ENCODE peak calls at places on chromosomes 5 and 9, in four cellular contexts. O is A673, K is iPS DF 6.9, U is pancreas. J is an unnamed sample.

GRCh38 chr5:158769702-158770101 is 330.0 kb downstream of the EBF1 start:
- DNase-seq in U (no peak), K (no peak), O (no peak), J (no peak)

GRCh38 chr9:130561056-130561455 is 18.3 kb upstream of the FUBP3 start:
- DNase-seq in U (no peak), O (no peak), K (no peak), J (no peak)

GRCh38 chr5:178941361-178941760 is 363 bp downstream of the ZNF454 start:
- DNase-seq in O (no peak), K (no peak), U (peak), J (peak)

GRCh38 chr9:126652140-126652558 is 38.4 kb downstream of the LMX1B start:
- DNase-seq in U (peak), O (no peak), K (no peak), J (no peak)

GRCh38 chr5:119363936-119364335 is 8.1 kb downstream of the TNFAIP8 start:
- DNase-seq in U (no peak), K (no peak), O (no peak), J (no peak)

GRCh38 chr5:10635257-10635860 is 71.5 kb downstream of the ANKRD33B start:
- DNase-seq in K (no peak), U (no peak), O (no peak), J (no peak)

GRCh38 chr9:75626860-75627259 is 263.6 kb upstream of the PCSK5 start:
- DNase-seq in U (no peak), K (no peak), O (no peak), J (no peak)

GRCh38 chr5:6642655-6643054 is 9.4 kb downstream of the SRD5A1 start:
- DNase-seq in O (no peak), K (no peak), U (no peak), J (no peak)

GRCh38 chr9:69151506-69151905 is 22.6 kb upstream of the TJP2 start:
- DNase-seq in K (no peak), O (no peak), U (no peak), J (no peak)

GRCh38 chr5:78773655-78774054 is 125.1 kb upstream of the LHFPL2 start:
- DNase-seq in K (no peak), O (no peak), U (no peak), J (no peak)

GRCh38 chr9:126363847-126364671 is 37.4 kb downstream of the MVB12B start:
- DNase-seq in U (no peak), K (no peak), O (no peak), J (no peak)

GRCh38 chr9:91946196-91946595 is 3.8 kb downstream of the ROR2 start:
- DNase-seq in U (no peak), O (no peak), K (no peak), J (no peak)

GRCh38 chr5:150399158-150400019 is 13.3 kb downstream of the CD74 start:
- DNase-seq in O (no peak), K (no peak), U (no peak), J (no peak)

GRCh38 chr5:77630246-77631165 is 8.0 kb downstream of the OTP start:
- DNase-seq in U (peak), K (no peak), O (peak), J (no peak)

GRCh38 chr9:131289301-131290038 is at the start of gene PLPP7:
- DNase-seq in O (no peak), K (no peak), U (peak), J (peak)

GRCh38 chr9:4973902-4974301 is 11.2 kb upstream of the JAK2 start:
- DNase-seq in K (no peak), O (no peak), U (no peak), J (no peak)

GRCh38 chr5:65290677-65291076 is 191.0 kb downstream of the ADAMTS6 start:
- DNase-seq in U (no peak), O (no peak), K (no peak), J (no peak)

GRCh38 chr5:181156758-181157157 is 9.4 kb downstream of the OR2V2 start:
- DNase-seq in U (no peak), K (no peak), O (no peak), J (no peak)

GRCh38 chr5:181160144-181160754 is 12.9 kb downstream of the OR2V2 start:
- DNase-seq in K (no peak), U (no peak), O (peak), J (peak)

GRCh38 chr5:181158869-181159268 is 11.5 kb downstream of the OR2V2 start:
- DNase-seq in O (no peak), K (no peak), U (no peak), J (no peak)

GRCh38 chr5:181161534-181162175 is 14.3 kb downstream of the OR2V2 start:
- DNase-seq in U (no peak), O (no peak), K (no peak), J (no peak)

DNA sequence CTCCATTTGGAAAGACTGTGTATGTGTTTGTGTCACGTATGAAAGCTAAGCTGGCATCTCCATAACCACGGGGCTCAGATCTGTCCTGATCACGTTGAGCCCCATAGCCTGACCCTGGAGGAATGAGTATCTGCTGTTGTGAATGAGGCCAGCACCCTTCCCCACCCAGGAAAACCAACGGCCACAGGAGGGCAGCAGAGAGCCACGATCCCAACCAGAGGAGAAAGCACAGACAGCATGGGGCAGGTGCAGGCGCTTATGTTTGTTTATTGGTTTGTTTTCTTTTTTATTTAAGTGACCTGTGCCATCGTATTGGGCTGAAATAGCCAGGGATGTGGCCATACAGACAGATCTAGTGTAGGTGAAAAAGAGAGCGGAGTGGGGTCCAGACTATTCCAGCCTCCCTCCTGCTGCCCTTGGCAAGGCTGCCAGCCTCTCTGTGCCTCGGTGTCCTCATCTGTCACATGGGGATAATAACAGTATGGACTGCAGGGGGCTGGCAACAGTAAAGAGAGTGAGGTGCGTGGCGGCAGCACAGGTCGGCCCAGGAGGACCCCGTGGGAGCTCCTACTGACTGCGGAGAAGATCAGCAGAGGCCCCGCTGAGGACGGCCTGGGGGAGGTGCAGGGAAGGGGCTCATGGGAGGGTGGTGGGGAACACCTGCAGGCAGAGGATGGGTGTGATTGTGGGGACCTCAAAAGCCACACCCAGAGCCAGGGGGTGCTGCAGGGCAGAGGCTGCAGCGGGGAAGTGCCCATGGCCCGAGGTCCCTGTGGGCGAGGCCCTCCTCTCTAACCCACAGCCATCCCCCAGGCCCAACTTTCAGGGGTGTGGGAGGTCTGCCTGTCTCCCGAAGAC is 12.1 kb downstream of the OR2V2 start:
- DNase-seq in U (peak), K (no peak), O (peak), J (peak)
- H3K27ac ChIP-seq in U (no peak), K (no peak), O (peak), J (peak)

GRCh38 chr9:133932633-133933032 is 59.5 kb downstream of the VAV2 start:
- DNase-seq in K (no peak), U (no peak), O (no peak), J (no peak)
- H3K27ac ChIP-seq in K (no peak), U (no peak), O (no peak), J (no peak)

GRCh38 chr9:128728298-128728697 is 4.4 kb upstream of the ZDHHC12 start:
- DNase-seq in K (no peak), U (no peak), O (no peak), J (no peak)
- H3K27ac ChIP-seq in K (no peak), U (no peak), O (no peak), J (no peak)

DNA sequence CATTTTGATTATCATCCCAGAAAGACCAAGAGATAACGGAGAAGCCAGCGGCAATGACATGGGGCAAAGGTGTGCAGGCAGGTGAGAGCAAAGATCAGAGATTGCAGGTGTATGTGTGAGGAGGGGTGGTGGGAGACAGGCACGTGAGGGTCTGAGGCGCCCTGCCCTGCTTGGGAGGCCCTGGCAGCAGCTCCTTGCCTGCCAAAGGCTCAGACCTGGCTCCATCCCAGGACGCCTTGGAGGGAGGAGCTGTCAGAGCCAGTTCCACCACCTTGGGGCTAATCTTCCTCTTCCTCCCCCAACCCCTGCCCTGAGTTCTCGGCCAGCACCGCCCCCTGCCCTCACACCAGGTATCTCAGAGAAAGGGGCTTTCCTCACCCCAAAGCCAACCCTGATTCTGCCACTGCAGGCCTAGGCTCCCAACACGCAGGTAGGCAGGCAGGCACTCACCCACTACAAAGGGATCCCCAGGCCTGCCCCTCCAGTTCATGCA is 2.0 kb downstream of the AQP3 start:
- DNase-seq in K (no peak), U (peak), O (no peak), J (no peak)
- H3K27ac ChIP-seq in K (no peak), U (no peak), O (no peak), J (no peak)

GRCh38 chr5:60846298-60846697 is 2.2 kb upstream of the ELOVL7 start:
- DNase-seq in K (no peak), O (no peak), U (no peak), J (no peak)

GRCh38 chr5:60841361-60841760 is 2.7 kb downstream of the ELOVL7 start:
- DNase-seq in U (no peak), O (no peak), K (no peak), J (no peak)

GRCh38 chr5:60843693-60844428 is at the start of gene ELOVL7:
- DNase-seq in O (peak), K (no peak), U (peak), J (peak)

GRCh38 chr5:60842859-60843692 is 993 bp downstream of the ELOVL7 start:
- DNase-seq in U (peak), O (no peak), K (no peak), J (peak)

DNA sequence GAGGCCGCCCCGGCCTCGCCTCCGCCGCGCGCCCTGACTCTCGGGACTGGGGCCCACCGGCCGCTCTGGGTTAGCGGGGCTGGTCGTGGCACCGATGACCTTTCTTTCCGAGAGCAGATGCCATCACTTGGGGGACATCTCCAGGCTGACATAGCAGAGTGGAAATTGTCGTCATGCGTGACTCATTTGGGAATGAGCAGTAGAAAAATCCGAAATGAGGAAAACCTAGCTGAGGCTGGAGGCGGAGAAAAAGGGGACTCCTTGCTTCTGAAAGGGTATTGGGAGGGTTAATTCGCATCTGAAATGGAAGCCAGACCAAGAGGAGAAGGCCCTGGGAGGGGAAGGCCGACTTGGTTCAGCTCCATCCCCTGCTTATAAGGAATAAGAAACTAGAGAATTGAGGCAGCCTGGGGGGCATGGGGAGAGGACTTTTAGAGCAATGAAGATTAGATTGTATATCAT is 391 bp upstream of the ELOVL7 start:
- DNase-seq in K (no peak), O (peak), U (no peak), J (no peak)
- H3K27ac ChIP-seq in K (no peak), O (no peak), U (peak), J (peak)

GRCh38 chr5:138604176-138604785 is 29.1 kb upstream of the HSPA9 start:
- DNase-seq in O (no peak), K (no peak), U (no peak), J (no peak)

GRCh38 chr5:138602371-138603000 is 27.3 kb upstream of the HSPA9 start:
- DNase-seq in U (no peak), K (no peak), O (no peak), J (no peak)

GRCh38 chr5:138603521-138603920 is 28.3 kb upstream of the HSPA9 start:
- DNase-seq in O (no peak), U (no peak), K (no peak), J (no peak)

GRCh38 chr5:138597660-138598400 is 22.6 kb upstream of the HSPA9 start:
- DNase-seq in K (no peak), O (no peak), U (no peak), J (no peak)

DNA sequence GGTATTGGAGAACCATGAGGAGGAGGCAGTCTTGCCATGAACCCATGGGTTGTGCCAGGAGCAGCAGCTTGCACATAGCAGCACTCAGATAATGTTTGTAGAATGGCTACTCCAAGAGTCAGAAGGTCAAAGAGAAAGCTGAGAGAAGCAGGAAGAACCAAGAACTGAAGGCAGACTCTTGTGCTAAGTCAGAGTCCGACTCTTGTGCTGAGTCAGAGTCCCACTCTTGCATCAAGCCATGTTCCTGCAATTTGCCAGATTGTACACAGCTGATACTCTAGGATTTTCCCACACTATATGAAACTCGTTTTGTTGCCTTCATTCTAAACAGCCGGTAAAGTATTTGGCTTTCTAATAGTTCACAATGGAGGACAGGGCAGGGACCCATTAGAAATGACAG is 26.2 kb upstream of the HSPA9 start:
- DNase-seq in K (no peak), O (no peak), U (peak), J (no peak)
- H3K27ac ChIP-seq in K (no peak), O (no peak), U (peak), J (no peak)

GRCh38 chr9:16811987-16812685 is 58.3 kb downstream of the BNC2 start:
- DNase-seq in O (no peak), K (no peak), U (no peak), J (no peak)
- H3K27ac ChIP-seq in O (no peak), K (no peak), U (no peak), J (no peak)

GRCh38 chr9:112032733-112033132 is 136.1 kb downstream of the UGCG start:
- DNase-seq in K (no peak), O (peak), U (no peak), J (no peak)
- H3K27ac ChIP-seq in K (no peak), O (no peak), U (no peak), J (no peak)

GRCh38 chr9:87157366-87158031 is 210.2 kb upstream of the GAS1 start:
- DNase-seq in U (no peak), K (no peak), O (no peak), J (no peak)
- H3K27ac ChIP-seq in U (no peak), K (no peak), O (no peak), J (no peak)

GRCh38 chr5:67244345-67244793 is 47.8 kb upstream of the CD180 start:
- DNase-seq in U (peak), O (peak), K (no peak), J (no peak)
- H3K27ac ChIP-seq in U (no peak), O (peak), K (no peak), J (no peak)